ENCODE peak calls at places on chromosome 4, in eight cellular contexts. T is stimulated activated CD4-positive, alpha-beta T cell treated with anti-CD3 and anti-CD28 coated beads, Interleukin-4, amount 100 ng/mL, for 4 hours; B is stimulated activated naive B cell treated with anti-CD40 and anti-IgM and Interleukin-4, amounts not matched to agents 10 μg/mL and 1 μg/mL and 100 μg/mL, for 72 hours; V is Right ventricle myocardium superior; A is Right ventricle myocardium inferior; U is RCC 7860; Q is heart right ventricle; L is activated CD8-positive, alpha-beta memory T cell treated with anti-CD3 and anti-CD28 coated beads for 48 hours. Z is an unnamed sample.

GRCh38 chr4:143375326-143376073 is 38.8 kb downstream of the GAB1 start:
- DNase-seq in B (no peak), V (no peak), L (no peak), T (no peak), Q (no peak), A (no peak), U (no peak), Z (no peak)

GRCh38 chr4:185608223-185608622 is 72.9 kb upstream of the PDLIM3 start:
- DNase-seq in Q (no peak), B (no peak), A (no peak), L (no peak), U (no peak), T (no peak), V (no peak), Z (no peak)

GRCh38 chr4:54499308-54500074 is 158.3 kb upstream of the KIT start:
- DNase-seq in Q (no peak), L (no peak), U (peak), V (no peak), B (no peak), A (no peak), T (no peak), Z (no peak)

GRCh38 chr4:138927065-138927464 is 88.5 kb upstream of the NOCT start:
- DNase-seq in A (no peak), V (no peak), Q (no peak), L (no peak), B (no peak), T (no peak), U (peak), Z (no peak)

GRCh38 chr4:6416518-6417286 is 55.7 kb downstream of the PPP2R2C start:
- DNase-seq in L (no peak), A (peak), Q (no peak), T (no peak), V (no peak), U (no peak), B (no peak), Z (no peak)

GRCh38 chr4:184457530-184458249 is 16.7 kb downstream of the IRF2 start:
- DNase-seq in T (no peak), U (no peak), Q (no peak), V (no peak), B (no peak), A (no peak), L (no peak), Z (no peak)

GRCh38 chr4:124144302-124144701 is 568.2 kb downstream of the ANKRD50 start:
- DNase-seq in U (no peak), A (no peak), T (no peak), Q (no peak), B (no peak), L (no peak), V (no peak), Z (no peak)

GRCh38 chr4:5341151-5341925 is 290.1 kb downstream of the STK32B start:
- DNase-seq in B (no peak), T (no peak), U (no peak), A (no peak), V (no peak), Q (no peak), L (no peak), Z (no peak)

GRCh38 chr4:60500860-60501259 is 699.3 kb upstream of the ADGRL3 start:
- DNase-seq in U (no peak), L (no peak), T (no peak), A (no peak), V (no peak), Q (no peak), B (no peak), Z (no peak)

GRCh38 chr4:41600243-41600642 is 62.3 kb downstream of the LIMCH1 start:
- DNase-seq in U (peak), Q (peak), V (no peak), L (no peak), B (no peak), T (no peak), A (no peak), Z (no peak)

GRCh38 chr4:185847352-185848078 is 35.5 kb upstream of the SORBS2 start:
- DNase-seq in Q (peak), B (no peak), L (no peak), A (peak), V (peak), T (no peak), U (peak), Z (no peak)

GRCh38 chr4:141410839-141411238 is 190.1 kb downstream of the ZNF330 start:
- DNase-seq in A (no peak), U (no peak), L (no peak), T (no peak), B (no peak), V (no peak), Q (no peak), Z (no peak)

Z was measured in T-helper 17 cell.